ENCODE peak calls at places on chromosome 20, in seven cellular contexts. One of them, this sample, is unnamed.
A peak's percentile ranks its signal among the peaks of the same experiment; 100 is the strongest.

GRCh38 chr20:40160151-40160550 is 528.9 kb downstream of the MAFB start:
- DNase-seq in foreskin fibroblast: peak; percentile 31
- DNase-seq in heart right ventricle: peak; percentile 18
- DNase-seq in bronchial epithelial cell: peak; percentile 60
- DNase-seq in WERI-Rb-1: peak; percentile 41
- DNase-seq in left ventricle myocardium inferior: peak; percentile 26
- DNase-seq in fibroblast of lung: no peak
- DNase-seq in this sample: no peak

GRCh38 chr20:2984956-2985661 is 58.3 kb upstream of the GNRH2 start:
- DNase-seq in bronchial epithelial cell: peak; percentile 73
- DNase-seq in heart right ventricle: no peak
- DNase-seq in fibroblast of lung: peak; percentile 79
- DNase-seq in left ventricle myocardium inferior: no peak
- DNase-seq in foreskin fibroblast: peak; percentile 87
- DNase-seq in WERI-Rb-1: peak; percentile 75
- DNase-seq in this sample: no peak

GRCh38 chr20:16821211-16822089 is 73.3 kb downstream of the OTOR start:
- DNase-seq in fibroblast of lung: peak; percentile 14
- DNase-seq in foreskin fibroblast: peak; percentile 60
- DNase-seq in heart right ventricle: no peak
- DNase-seq in WERI-Rb-1: peak; percentile 37
- DNase-seq in left ventricle myocardium inferior: no peak
- DNase-seq in bronchial epithelial cell: peak; percentile 47
- DNase-seq in this sample: no peak

GRCh38 chr20:49570828-49571552 is 3.1 kb upstream of the PTGIS start:
- DNase-seq in fibroblast of lung: peak; percentile 87
- DNase-seq in bronchial epithelial cell: no peak
- DNase-seq in heart right ventricle: no peak
- DNase-seq in WERI-Rb-1: no peak
- DNase-seq in left ventricle myocardium inferior: no peak
- DNase-seq in foreskin fibroblast: peak; percentile 67
- DNase-seq in this sample: no peak

GRCh38 chr20:20860078-20860806 is 147.8 kb upstream of the RALGAPA2 start:
- DNase-seq in left ventricle myocardium inferior: peak; percentile 83
- DNase-seq in WERI-Rb-1: peak; percentile 84
- DNase-seq in fibroblast of lung: peak; percentile 65
- DNase-seq in bronchial epithelial cell: peak; percentile 78
- DNase-seq in foreskin fibroblast: peak; percentile 69
- DNase-seq in heart right ventricle: peak; percentile 89
- DNase-seq in this sample: peak; percentile 60

GRCh38 chr20:54173653-54174451 is at the start of gene CYP24A1:
- DNase-seq in bronchial epithelial cell: no peak
- DNase-seq in heart right ventricle: no peak
- DNase-seq in left ventricle myocardium inferior: no peak
- DNase-seq in fibroblast of lung: no peak
- DNase-seq in WERI-Rb-1: no peak
- DNase-seq in foreskin fibroblast: peak; percentile 30
- DNase-seq in this sample: no peak

GRCh38 chr20:5065489-5066383 is 54.0 kb downstream of the PCNA start:
- DNase-seq in fibroblast of lung: peak; percentile 96
- DNase-seq in WERI-Rb-1: no peak
- DNase-seq in left ventricle myocardium inferior: peak; percentile 36
- DNase-seq in bronchial epithelial cell: peak; percentile 98
- DNase-seq in heart right ventricle: peak; percentile 16
- DNase-seq in foreskin fibroblast: peak; percentile 98
- DNase-seq in this sample: no peak

GRCh38 chr20:33310327-33310899 is 27.4 kb downstream of the BPIFB1 start:
- DNase-seq in foreskin fibroblast: no peak
- DNase-seq in left ventricle myocardium inferior: no peak
- DNase-seq in bronchial epithelial cell: no peak
- DNase-seq in WERI-Rb-1: no peak
- DNase-seq in heart right ventricle: no peak
- DNase-seq in fibroblast of lung: no peak
- DNase-seq in this sample: no peak

GRCh38 chr20:57080796-57081195 is 185.6 kb downstream of the BMP7 start:
- DNase-seq in heart right ventricle: no peak
- DNase-seq in left ventricle myocardium inferior: no peak
- DNase-seq in fibroblast of lung: peak; percentile 43
- DNase-seq in WERI-Rb-1: no peak
- DNase-seq in foreskin fibroblast: peak; percentile 57
- DNase-seq in bronchial epithelial cell: no peak
- DNase-seq in this sample: no peak
- TF ChIP-seq CTCF in heart right ventricle: no peak
- TF ChIP-seq CTCF in left ventricle myocardium inferior: no peak
- TF ChIP-seq CTCF in fibroblast of lung: no peak
- TF ChIP-seq CTCF in WERI-Rb-1: peak; percentile 36
- TF ChIP-seq CTCF in foreskin fibroblast: peak; percentile 50
- TF ChIP-seq CTCF in bronchial epithelial cell: no peak
- TF ChIP-seq CTCF in this sample: no peak

GRCh38 chr20:63132715-63133471 is 83.0 kb downstream of the YTHDF1 start:
- DNase-seq in fibroblast of lung: no peak
- DNase-seq in bronchial epithelial cell: no peak
- DNase-seq in WERI-Rb-1: peak; percentile 2
- DNase-seq in heart right ventricle: no peak
- DNase-seq in foreskin fibroblast: no peak
- DNase-seq in left ventricle myocardium inferior: no peak
- DNase-seq in this sample: no peak
- TF ChIP-seq CTCF in fibroblast of lung: no peak
- TF ChIP-seq CTCF in bronchial epithelial cell: no peak
- TF ChIP-seq CTCF in WERI-Rb-1: no peak
- TF ChIP-seq CTCF in heart right ventricle: no peak
- TF ChIP-seq CTCF in foreskin fibroblast: no peak
- TF ChIP-seq CTCF in left ventricle myocardium inferior: no peak
- TF ChIP-seq CTCF in this sample: no peak

DNA sequence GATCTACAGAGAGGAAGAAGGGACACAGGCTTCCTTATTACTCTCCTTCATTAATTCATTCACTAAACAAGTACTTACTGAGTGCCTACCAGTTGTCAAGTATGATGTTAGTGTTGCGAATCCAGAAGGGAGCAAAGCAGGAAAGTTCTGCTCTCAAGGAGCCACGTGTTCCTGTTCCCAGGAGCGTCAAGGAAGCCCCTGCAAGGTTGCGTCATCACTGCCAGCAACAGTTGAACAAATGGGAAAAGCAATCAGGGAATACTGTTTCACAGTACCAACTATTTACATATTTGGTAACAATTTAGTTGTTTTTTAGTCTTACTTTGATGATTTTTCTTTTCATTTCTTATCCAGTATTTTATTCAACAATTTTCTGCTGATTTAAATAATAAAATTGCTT is 310.0 kb downstream of the FOXA2 start:
- DNase-seq in foreskin fibroblast: no peak
- DNase-seq in bronchial epithelial cell: no peak
- DNase-seq in WERI-Rb-1: no peak
- DNase-seq in heart right ventricle: no peak
- DNase-seq in left ventricle myocardium inferior: no peak
- DNase-seq in fibroblast of lung: no peak
- DNase-seq in this sample: no peak
- TF ChIP-seq CTCF in foreskin fibroblast: no peak
- TF ChIP-seq CTCF in bronchial epithelial cell: no peak
- TF ChIP-seq CTCF in WERI-Rb-1: no peak
- TF ChIP-seq CTCF in heart right ventricle: no peak
- TF ChIP-seq CTCF in left ventricle myocardium inferior: no peak
- TF ChIP-seq CTCF in fibroblast of lung: no peak
- TF ChIP-seq CTCF in this sample: no peak

GRCh38 chr20:48011025-48011424 is 225.7 kb upstream of the SULF2 start:
- DNase-seq in heart right ventricle: no peak
- DNase-seq in bronchial epithelial cell: no peak
- DNase-seq in WERI-Rb-1: no peak
- DNase-seq in left ventricle myocardium inferior: no peak
- DNase-seq in foreskin fibroblast: no peak
- DNase-seq in fibroblast of lung: no peak
- DNase-seq in this sample: no peak

GRCh38 chr20:48015136-48015925 is 230.1 kb upstream of the SULF2 start:
- DNase-seq in heart right ventricle: no peak
- DNase-seq in foreskin fibroblast: no peak
- DNase-seq in bronchial epithelial cell: no peak
- DNase-seq in left ventricle myocardium inferior: no peak
- DNase-seq in WERI-Rb-1: no peak
- DNase-seq in fibroblast of lung: peak; percentile 80
- DNase-seq in this sample: no peak

GRCh38 chr20:48010623-48011022 is 225.3 kb upstream of the SULF2 start:
- DNase-seq in left ventricle myocardium inferior: no peak
- DNase-seq in heart right ventricle: no peak
- DNase-seq in foreskin fibroblast: no peak
- DNase-seq in WERI-Rb-1: no peak
- DNase-seq in fibroblast of lung: no peak
- DNase-seq in bronchial epithelial cell: no peak
- DNase-seq in this sample: no peak

GRCh38 chr20:48008850-48009535 is 223.7 kb upstream of the SULF2 start:
- DNase-seq in fibroblast of lung: peak; percentile 62
- DNase-seq in foreskin fibroblast: peak; percentile 2
- DNase-seq in heart right ventricle: no peak
- DNase-seq in bronchial epithelial cell: no peak
- DNase-seq in WERI-Rb-1: no peak
- DNase-seq in left ventricle myocardium inferior: no peak
- DNase-seq in this sample: no peak

GRCh38 chr20:48012401-48012974 is 227.2 kb upstream of the SULF2 start:
- DNase-seq in left ventricle myocardium inferior: no peak
- DNase-seq in bronchial epithelial cell: peak; percentile 75
- DNase-seq in WERI-Rb-1: no peak
- DNase-seq in heart right ventricle: no peak
- DNase-seq in foreskin fibroblast: peak; percentile 1
- DNase-seq in fibroblast of lung: peak; percentile 96
- DNase-seq in this sample: no peak
- TF ChIP-seq CTCF in left ventricle myocardium inferior: no peak
- TF ChIP-seq CTCF in bronchial epithelial cell: peak; percentile 46
- TF ChIP-seq CTCF in WERI-Rb-1: peak; percentile 28
- TF ChIP-seq CTCF in heart right ventricle: no peak
- TF ChIP-seq CTCF in foreskin fibroblast: peak; percentile 30
- TF ChIP-seq CTCF in fibroblast of lung: no peak
- TF ChIP-seq CTCF in this sample: no peak

This sample was measured in activated B cell treated with CpG ODN at 0.5 μM for 24 hours.